ENCODE peak calls at places on chromosomes 13 and 19, in seven cellular contexts. R, I, K, W, X, L and T are unnamed samples.

GRCh38 chr13:54599413-54599812 is 1570.8 kb downstream of the OLFM4 start:
- DNase-seq in R (no peak), L (no peak), I (no peak), W (no peak), K (no peak), X (no peak), T (no peak)

GRCh38 chr13:61170791-61171330 is 244.8 kb downstream of the PCDH20 start:
- DNase-seq in L (no peak), I (peak), X (no peak), K (no peak), W (peak), R (no peak), T (no peak)

GRCh38 chr19:17075860-17076538 is 422 bp downstream of the MYO9B start:
- DNase-seq in K (no peak), L (no peak), X (no peak), R (peak), W (peak), I (no peak), T (no peak)

GRCh38 chr19:47819841-47820244 is 1.9 kb upstream of the CRX start:
- DNase-seq in K (no peak), X (no peak), R (no peak), W (no peak), L (no peak), I (no peak), T (peak)

GRCh38 chr19:42204684-42205083 is 12.8 kb downstream of the DEDD2 start:
- DNase-seq in I (no peak), R (no peak), K (no peak), W (no peak), L (no peak), X (no peak), T (no peak)

GRCh38 chr19:45444318-45445041 is 20.8 kb upstream of the ERCC1 start:
- DNase-seq in X (peak), L (peak), R (peak), K (no peak), W (peak), I (peak), T (peak)

GRCh38 chr13:91817250-91817649 is 418.8 kb downstream of the GPC5 start:
- DNase-seq in I (no peak), L (peak), R (peak), W (no peak), K (no peak), X (no peak), T (no peak)

GRCh38 chr13:102312841-102313240 is 89.0 kb downstream of the FGF14 start:
- DNase-seq in L (no peak), K (no peak), I (no peak), W (no peak), R (no peak), X (no peak), T (no peak)

GRCh38 chr19:53960886-53961285 is 1.9 kb upstream of the CACNG8 start:
- DNase-seq in L (no peak), I (no peak), X (no peak), K (no peak), W (no peak), R (no peak), T (no peak)

GRCh38 chr13:74210693-74211393 is 76.6 kb upstream of the KLF12 start:
- DNase-seq in W (no peak), K (peak), R (peak), L (peak), X (peak), I (no peak), T (no peak)

GRCh38 chr13:40665754-40666057 is 735 bp downstream of the FOXO1 start:
- DNase-seq in R (peak), W (peak), L (no peak), X (no peak), I (no peak), K (no peak), T (peak)

GRCh38 chr13:105678072-105678471 is 857.4 kb downstream of the EFNB2 start:
- DNase-seq in I (no peak), X (no peak), W (no peak), K (no peak), L (no peak), R (no peak), T (no peak)

GRCh38 chr13:46321494-46322225 is 65.4 kb downstream of the RUBCNL start:
- DNase-seq in L (peak), K (peak), W (peak), X (peak), R (peak), I (peak), T (peak)

GRCh38 chr13:111480976-111481375 is 160.5 kb downstream of the TEX29 start:
- DNase-seq in X (no peak), I (no peak), W (no peak), L (no peak), K (no peak), R (no peak), T (no peak)

GRCh38 chr19:49359851-49360845 is 2.1 kb downstream of the TEAD2 start:
- DNase-seq in L (no peak), W (no peak), X (no peak), K (no peak), R (no peak), I (no peak), T (no peak)

GRCh38 chr13:70938462-70938861 is 830.2 kb upstream of the KLHL1 start:
- DNase-seq in R (no peak), K (no peak), L (no peak), I (no peak), X (no peak), W (no peak), T (no peak)

GRCh38 chr13:20415694-20416107 is 110.0 kb downstream of the CRYL1 start:
- DNase-seq in K (no peak), X (no peak), R (no peak), I (no peak), W (no peak), L (no peak), T (no peak)

GRCh38 chr13:104810242-104810641 is 1725.2 kb downstream of the EFNB2 start:
- DNase-seq in W (no peak), X (no peak), L (no peak), I (no peak), K (no peak), R (no peak), T (no peak)

GRCh38 chr13:42878721-42879120 is 97.3 kb downstream of the FAM216B start:
- DNase-seq in L (peak), X (no peak), W (no peak), I (no peak), K (no peak), R (no peak), T (no peak)

GRCh38 chr19:2209408-2209807 is 26.7 kb downstream of the PLEKHJ1 start:
- DNase-seq in L (no peak), X (no peak), K (no peak), R (no peak), I (no peak), W (no peak), T (no peak)

GRCh38 chr19:35757231-35757748 is 461 bp upstream of the HSPB6 start:
- DNase-seq in I (peak), K (peak), L (peak), R (peak), X (peak), W (peak), T (peak)

GRCh38 chr13:99065250-99066015 is 87.6 kb upstream of the DOCK9 start:
- DNase-seq in K (no peak), L (no peak), R (no peak), W (no peak), X (no peak), I (no peak), T (no peak)

GRCh38 chr13:97307544-97307881 is 85.4 kb downstream of the MBNL2 start:
- DNase-seq in K (no peak), X (no peak), R (no peak), L (no peak), I (no peak), W (no peak), T (no peak)

GRCh38 chr13:66859078-66859477 is 371.1 kb downstream of the PCDH9 start:
- DNase-seq in R (no peak), K (no peak), W (no peak), X (no peak), I (no peak), L (no peak), T (no peak)

GRCh38 chr13:106835477-106835876 is 267.5 kb upstream of the ARGLU1 start:
- DNase-seq in R (no peak), K (no peak), L (no peak), W (no peak), X (no peak), I (no peak), T (no peak)

GRCh38 chr19:31127132-31127967 is 221.9 kb downstream of the TSHZ3 start:
- DNase-seq in K (peak), W (no peak), L (peak), X (peak), I (peak), R (peak), T (no peak)

GRCh38 chr19:438416-438958 is 22.3 kb downstream of the SHC2 start:
- DNase-seq in L (no peak), K (no peak), R (no peak), W (no peak), I (no peak), X (no peak), T (no peak)

GRCh38 chr19:17429661-17430101 is 9.8 kb downstream of the MVB12A start:
- DNase-seq in L (no peak), W (no peak), I (no peak), R (no peak), X (no peak), K (no peak), T (no peak)

GRCh38 chr13:97852181-97852874 is 101.1 kb upstream of the IPO5 start:
- DNase-seq in I (no peak), K (no peak), X (no peak), L (no peak), R (no peak), W (no peak), T (no peak)

GRCh38 chr13:48431987-48432615 is 19.2 kb upstream of the LPAR6 start:
- DNase-seq in X (no peak), L (peak), W (no peak), I (no peak), R (peak), K (no peak), T (no peak)

GRCh38 chr19:45607071-45608029 is 5.3 kb upstream of the GPR4 start:
- DNase-seq in R (peak), W (peak), K (peak), X (peak), I (peak), L (peak), T (peak)

GRCh38 chr13:46565808-46566750 is 13.1 kb downstream of the LRCH1 start:
- DNase-seq in K (no peak), L (no peak), R (no peak), I (no peak), W (no peak), X (no peak), T (no peak)

GRCh38 chr13:87344176-87344575 is 327.0 kb upstream of the SLITRK5 start:
- DNase-seq in R (peak), K (no peak), X (no peak), I (no peak), W (no peak), L (no peak), T (no peak)

GRCh38 chr19:35790981-35791813 is 15.8 kb downstream of the ARHGAP33 start:
- DNase-seq in I (no peak), X (no peak), K (no peak), L (no peak), W (no peak), R (no peak), T (peak)

GRCh38 chr19:18895828-18896341 is at the start of gene CERS1:
- DNase-seq in I (no peak), R (peak), W (no peak), K (no peak), L (no peak), X (no peak), T (peak)

GRCh38 chr13:24502567-24503375 is 9.8 kb downstream of the PARP4 start:
- DNase-seq in L (peak), X (no peak), K (no peak), R (peak), I (no peak), W (peak), T (no peak)

GRCh38 chr19:45346449-45346848 is 5.9 kb downstream of the KLC3 start:
- DNase-seq in K (no peak), I (no peak), W (no peak), X (no peak), L (no peak), R (no peak), T (no peak)

GRCh38 chr19:30221176-30221575 is 151.0 kb upstream of the ZNF536 start:
- DNase-seq in R (no peak), I (no peak), K (no peak), W (no peak), L (no peak), X (no peak), T (no peak)

GRCh38 chr19:55549500-55550320 is 4.4 kb upstream of the SBK3 start:
- DNase-seq in R (peak), L (peak), W (no peak), I (no peak), K (peak), X (peak), T (peak)

DNA sequence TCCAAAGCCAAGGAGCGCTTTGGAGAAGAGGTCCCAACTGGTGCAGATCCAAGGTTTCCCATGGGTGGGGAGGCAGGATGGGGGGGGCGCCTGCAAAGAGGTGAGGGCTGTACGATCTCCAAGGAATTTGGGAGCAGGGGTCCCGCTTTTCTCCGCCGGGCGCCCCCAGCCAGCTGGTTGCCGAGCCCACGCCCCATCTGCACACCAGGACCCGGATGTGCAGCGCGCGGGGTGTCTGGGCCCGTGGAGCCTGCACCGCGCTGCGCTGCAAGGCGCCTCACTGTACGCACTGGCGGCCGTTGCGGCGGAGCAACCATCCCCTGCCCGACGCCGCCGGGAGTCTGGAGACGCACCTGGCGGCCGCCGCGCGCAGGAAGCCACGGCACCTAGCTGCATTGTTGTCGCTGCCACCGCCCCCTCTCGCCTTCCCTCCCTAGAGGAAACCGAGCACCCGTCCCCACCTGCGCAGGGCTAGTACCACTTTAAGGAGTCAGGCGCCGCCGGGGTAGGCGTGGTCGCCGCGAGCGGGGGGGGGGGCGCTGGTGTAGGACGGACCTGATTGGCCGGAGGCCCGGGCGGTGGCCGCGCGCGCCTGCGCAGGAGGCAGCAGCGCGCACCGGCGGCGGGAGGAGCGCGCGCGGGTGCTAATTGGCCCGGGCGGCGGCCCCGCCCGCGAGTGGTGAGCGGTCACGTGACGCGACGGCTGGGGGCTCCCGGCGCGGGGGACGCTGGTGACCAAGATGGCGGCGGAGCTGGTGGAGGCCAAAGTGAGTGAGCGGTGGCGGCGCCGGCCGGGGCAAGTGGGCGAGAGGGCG is at the start of gene PIAS4:
- DNase-seq in I (peak), K (peak), L (peak), R (peak), X (peak), W (peak), T (peak)
- TF ChIP-seq CTCF in I (no peak), K (no peak), L (no peak), R (no peak), X (no peak), W (no peak), T (no peak)

DNA sequence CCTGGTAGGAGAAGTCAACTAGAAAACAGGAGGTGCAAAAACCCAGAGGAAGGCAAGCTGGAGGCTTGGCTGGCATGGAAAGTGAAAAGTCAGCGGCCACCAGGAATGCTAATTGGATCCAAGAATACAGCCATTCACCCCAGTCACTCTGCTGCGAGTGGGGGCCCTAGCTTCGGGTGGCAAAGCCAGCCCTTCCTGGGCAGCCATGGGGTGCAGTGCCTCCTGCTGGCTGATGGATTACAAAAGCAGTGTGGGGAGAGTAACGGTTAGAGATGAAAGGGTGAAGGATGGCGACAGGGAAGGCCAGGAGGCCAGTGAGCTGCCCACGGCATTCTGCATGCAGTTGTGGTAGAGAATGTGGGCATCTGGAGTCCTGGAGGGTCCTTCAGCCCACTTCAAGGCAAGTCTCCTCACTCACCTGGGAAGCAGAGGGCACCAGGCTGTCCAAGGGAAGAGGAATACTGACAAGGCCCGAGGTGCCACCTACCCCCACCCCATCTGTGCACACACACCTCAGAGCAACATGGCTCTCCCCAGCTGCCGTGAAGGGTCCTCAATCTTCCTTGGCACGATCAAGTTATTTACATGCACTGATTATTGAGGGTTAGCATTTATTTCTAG is 20.3 kb upstream of the EPHX3 start:
- DNase-seq in R (peak), W (no peak), I (peak), X (peak), L (peak), K (no peak), T (peak)
- TF ChIP-seq CTCF in R (peak), W (peak), I (peak), X (peak), L (peak), K (peak), T (peak)

DNA sequence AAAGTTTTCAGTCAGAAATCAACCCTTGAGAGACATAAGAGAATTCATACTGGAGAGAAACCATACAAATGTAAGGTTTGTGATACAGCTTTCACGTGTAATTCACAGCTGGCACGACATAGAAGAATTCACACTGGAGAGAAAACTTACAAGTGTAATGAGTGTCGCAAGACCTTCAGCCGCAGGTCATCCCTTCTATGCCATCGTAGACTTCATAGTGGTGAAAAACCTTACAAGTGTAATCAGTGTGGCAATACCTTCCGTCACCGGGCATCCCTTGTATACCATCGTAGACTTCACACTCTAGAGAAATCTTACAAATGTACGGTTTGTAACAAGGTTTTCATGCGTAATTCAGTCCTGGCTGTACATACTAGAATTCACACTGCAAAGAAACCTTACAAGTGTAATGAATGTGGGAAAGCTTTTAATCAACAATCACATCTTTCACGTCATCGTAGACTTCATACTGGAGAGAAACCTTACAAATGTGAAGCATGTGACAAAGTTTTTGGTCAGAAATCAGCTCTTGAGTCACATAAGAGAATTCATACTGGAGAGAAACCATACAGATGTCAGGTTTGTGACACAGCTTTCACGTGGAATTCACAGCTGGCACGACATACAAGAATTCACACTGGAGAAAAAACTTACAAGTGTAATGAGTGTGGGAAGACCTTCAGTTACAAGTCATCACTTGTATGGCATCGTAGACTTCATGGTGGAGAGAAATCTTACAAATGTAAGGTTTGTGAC is 15.7 kb upstream of the ZNF701 start:
- DNase-seq in X (no peak), W (no peak), K (no peak), L (no peak), I (no peak), R (no peak), T (no peak)
- TF ChIP-seq CTCF in X (no peak), W (no peak), K (no peak), L (no peak), I (no peak), R (no peak), T (no peak)

GRCh38 chr19:33767898-33768413 is 28.7 kb upstream of the KCTD15 start:
- DNase-seq in I (no peak), X (no peak), L (peak), W (no peak), K (no peak), R (peak), T (peak)
- TF ChIP-seq CTCF in I (no peak), X (peak), L (no peak), W (peak), K (peak), R (no peak), T (peak)

GRCh38 chr19:4429266-4430200 is 27.1 kb downstream of the CHAF1A start:
- DNase-seq in L (no peak), R (no peak), K (peak), X (no peak), I (peak), W (no peak), T (no peak)

GRCh38 chr19:4425531-4425930 is 23.1 kb downstream of the CHAF1A start:
- DNase-seq in I (no peak), X (peak), W (no peak), R (peak), L (peak), K (peak), T (no peak)

GRCh38 chr19:4428326-4428975 is 26.0 kb downstream of the CHAF1A start:
- DNase-seq in W (no peak), L (no peak), I (no peak), X (no peak), K (no peak), R (no peak), T (no peak)

GRCh38 chr19:4423727-4424126 is 21.3 kb downstream of the CHAF1A start:
- DNase-seq in W (no peak), K (no peak), R (no peak), L (no peak), I (no peak), X (no peak), T (no peak)
- TF ChIP-seq CTCF in W (no peak), K (no peak), R (no peak), L (no peak), I (no peak), X (no peak), T (no peak)